ENCODE peak calls at places on chromosomes 5 and 9, in five cellular contexts. S is uterus, U is body of pancreas, P is ovary, K is spleen. H is an unnamed sample.
A peak's percentile ranks its signal among the peaks of the same experiment; 100 is the strongest.

GRCh38 chr5:39668980-39669379 is 244.2 kb upstream of the DAB2 start:
- DNase-seq in S (no peak), P (no peak), K (no peak), U (no peak), H (no peak)

GRCh38 chr5:31811210-31811609 is 172.3 kb downstream of the PDZD2 start:
- DNase-seq in P (no peak), K (no peak), U (no peak), S (no peak), H (peak; percentile 50)

GRCh38 chr9:85900504-85901201 is 40.3 kb upstream of the NAA35 start:
- DNase-seq in K (no peak), P (no peak), S (no peak), U (no peak), H (no peak)

GRCh38 chr9:93258419-93258817 is 74.5 kb downstream of the WNK2 start:
- DNase-seq in P (no peak), K (peak; percentile 60), U (no peak), S (no peak), H (no peak)

GRCh38 chr5:98309785-98310566 is 463.5 kb upstream of the RGMB start:
- DNase-seq in U (no peak), P (no peak), K (no peak), S (no peak), H (no peak)

GRCh38 chr9:137441289-137441934 is at the start of gene ENTPD8:
- DNase-seq in S (no peak), P (no peak), K (peak; percentile 78), U (peak; percentile 83), H (no peak)

GRCh38 chr5:54785729-54786548 is 199.5 kb downstream of the ESM1 start:
- DNase-seq in P (no peak), U (peak; percentile 51), K (peak; percentile 86), S (no peak), H (peak; percentile 44)

GRCh38 chr9:112361602-112362001 is 18.3 kb upstream of the HSDL2 start:
- DNase-seq in U (no peak), P (no peak), S (no peak), K (no peak), H (no peak)

GRCh38 chr9:23941051-23941450 is 115.0 kb upstream of the ELAVL2 start:
- DNase-seq in P (no peak), K (no peak), U (no peak), S (no peak), H (no peak)

GRCh38 chr9:89746385-89747116 is 141.7 kb downstream of the GADD45G start:
- DNase-seq in U (peak; percentile 77), K (no peak), P (no peak), S (no peak), H (no peak)

GRCh38 chr5:60196382-60197113 is 303.0 kb upstream of the PDE4D start:
- DNase-seq in K (no peak), P (no peak), U (no peak), S (peak; percentile 42), H (no peak)

GRCh38 chr5:65199988-65200668 is 281.6 kb downstream of the ADAMTS6 start:
- DNase-seq in K (no peak), P (no peak), U (no peak), S (no peak), H (no peak)

GRCh38 chr9:108885643-108886348 is 23.7 kb downstream of the ACTL7A start:
- DNase-seq in K (no peak), U (peak; percentile 68), P (peak; percentile 78), S (no peak), H (no peak)

GRCh38 chr5:113293613-113294340 is 141.0 kb downstream of the TSSK1B start:
- DNase-seq in P (peak; percentile 42), K (no peak), S (peak; percentile 20), U (no peak), H (no peak)

GRCh38 chr5:30839956-30840355 is 353.5 kb upstream of the CDH6 start:
- DNase-seq in S (no peak), U (no peak), K (no peak), P (no peak), H (no peak)

GRCh38 chr5:157198277-157199058 is 17.8 kb downstream of the ITK start:
- DNase-seq in S (no peak), P (no peak), U (no peak), K (no peak), H (no peak)

GRCh38 chr9:125258832-125259534 is 2.6 kb upstream of the GAPVD1 start:
- DNase-seq in S (no peak), K (no peak), U (no peak), P (no peak), H (no peak)

GRCh38 chr9:129141066-129142041 is 30.1 kb downstream of the PTPA start:
- DNase-seq in K (peak; percentile 82), S (peak; percentile 84), U (peak; percentile 52), P (peak; percentile 46), H (peak; percentile 66)

GRCh38 chr5:94577466-94578245 is 40.7 kb downstream of the KIAA0825 start:
- DNase-seq in K (no peak), S (no peak), U (no peak), P (no peak), H (no peak)

GRCh38 chr5:1563617-1564181 is 39.9 kb upstream of the LPCAT1 start:
- DNase-seq in K (no peak), S (no peak), U (no peak), P (no peak), H (no peak)

GRCh38 chr5:139696894-139697658 is 48.9 kb downstream of the CXXC5 start:
- DNase-seq in S (peak; percentile 82), P (peak; percentile 86), U (peak; percentile 76), K (peak; percentile 86), H (no peak)

GRCh38 chr5:154191467-154192261 is 1.1 kb downstream of the GALNT10 start:
- DNase-seq in P (no peak), S (no peak), U (no peak), K (no peak), H (no peak)

GRCh38 chr5:162299793-162300192 is 232.2 kb downstream of the GABRG2 start:
- DNase-seq in U (no peak), P (no peak), K (no peak), S (no peak), H (no peak)

GRCh38 chr5:10583663-10584572 is 20.0 kb downstream of the ANKRD33B start:
- DNase-seq in S (no peak), K (peak; percentile 60), P (no peak), U (no peak), H (no peak)

DNA sequence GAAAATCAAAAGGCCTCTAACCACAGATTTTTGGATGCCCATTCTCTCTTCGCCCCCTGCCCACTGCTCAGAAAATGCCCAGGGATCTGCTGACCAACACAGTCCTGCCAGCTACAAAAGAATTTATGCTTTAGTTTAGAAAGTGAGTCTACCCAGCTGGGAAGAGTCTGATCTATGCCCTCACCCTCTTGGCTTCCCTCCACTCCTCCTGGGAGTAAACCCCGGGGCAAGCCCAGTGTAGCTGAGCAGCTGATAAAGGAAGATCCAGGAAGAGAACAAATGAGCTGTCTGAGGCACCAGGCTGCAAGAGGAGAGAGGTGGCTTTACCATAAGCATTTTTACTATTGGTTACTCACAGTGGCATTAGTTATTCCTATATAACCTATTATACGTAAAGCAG is 52.9 kb downstream of the RNF130 start:
- DNase-seq in P (no peak), S (no peak), K (no peak), U (no peak), H (no peak)
- H3K9me3 ChIP-seq in P (no peaks in the 10 kb centered on the region), S (no peaks in the 10 kb centered on the region), K (no peaks in the 10 kb centered on the region), U (no peaks in the 10 kb centered on the region), H (no peaks in the 10 kb centered on the region)

DNA sequence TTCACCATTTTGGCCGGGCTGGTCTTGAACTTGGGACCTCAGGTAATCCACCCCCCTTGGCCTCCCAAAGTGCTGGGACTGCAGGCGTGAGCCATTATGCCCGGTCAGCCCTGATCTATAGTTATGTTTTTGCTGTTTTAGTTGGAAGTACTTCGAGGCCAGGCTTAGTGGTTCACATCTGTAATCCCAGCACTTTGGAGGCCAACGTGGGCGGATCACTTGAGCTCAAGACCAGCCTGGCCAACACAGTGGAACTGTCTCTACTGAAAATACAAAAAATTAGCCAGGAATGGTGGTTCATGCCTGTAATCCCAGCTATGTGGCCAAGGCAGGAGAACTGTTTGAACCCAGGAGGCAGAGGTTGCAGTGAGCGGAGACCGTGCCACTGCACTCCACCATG is 2.0 kb downstream of the HSPA9 start:
- DNase-seq in P (no peak), U (no peak), S (no peak), K (no peak), H (no peak)
- H3K4me3 ChIP-seq in P (no peak overlapping the region), U (no peak overlapping the region), S (no peak overlapping the region), K (no peak overlapping the region), H (no peak overlapping the region)

DNA sequence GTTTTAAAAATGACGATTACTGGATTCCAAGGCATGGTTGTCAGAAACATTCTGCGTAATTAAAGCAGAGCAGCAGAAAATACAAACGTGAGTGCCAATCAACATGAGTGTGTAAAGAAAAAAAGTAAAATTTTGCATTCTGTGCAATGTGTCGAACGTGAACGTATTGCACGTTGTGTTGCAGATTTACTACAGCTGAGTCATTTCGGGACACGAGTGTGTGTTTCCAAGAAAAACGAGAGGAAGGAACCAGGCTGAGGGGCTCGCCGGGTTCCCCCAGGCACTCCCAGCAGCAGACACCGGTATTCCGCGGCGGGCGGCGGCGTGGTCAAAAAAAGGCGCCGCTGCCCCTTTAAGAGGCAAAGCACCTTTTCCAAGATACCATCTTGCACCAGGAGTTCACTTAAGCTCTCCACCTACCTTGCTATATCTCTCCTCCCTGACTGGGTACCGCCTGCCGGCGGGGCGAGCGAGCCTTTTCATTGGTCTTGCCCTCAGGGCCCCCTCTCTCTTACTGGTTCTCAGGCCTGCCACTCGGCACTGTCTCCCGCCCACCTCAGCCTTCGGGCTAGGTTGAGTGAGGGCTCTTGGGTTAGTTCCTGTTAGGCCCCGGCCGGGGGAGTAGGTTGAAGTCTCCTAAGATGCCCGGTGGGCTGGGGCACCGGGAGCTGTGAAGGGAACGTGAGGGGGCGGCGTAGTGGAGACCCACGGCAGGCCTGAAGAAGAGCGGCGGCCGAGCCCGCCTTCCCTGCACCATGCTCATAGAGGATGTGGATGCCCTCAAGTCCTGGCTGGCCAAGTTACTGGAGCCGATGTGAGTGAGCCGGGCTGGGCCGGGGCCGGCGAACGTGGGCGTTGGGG is at the start of gene RBM27:
- DNase-seq in P (peak; percentile 99), U (peak; percentile 98), K (peak; percentile 97), S (peak; percentile 97), H (peak; percentile 98)
- TF ChIP-seq POLR2A in P (peak; percentile 58), U (peak; percentile 44), K (no peak), S (peak; percentile 63), H (peak; percentile 75)

DNA sequence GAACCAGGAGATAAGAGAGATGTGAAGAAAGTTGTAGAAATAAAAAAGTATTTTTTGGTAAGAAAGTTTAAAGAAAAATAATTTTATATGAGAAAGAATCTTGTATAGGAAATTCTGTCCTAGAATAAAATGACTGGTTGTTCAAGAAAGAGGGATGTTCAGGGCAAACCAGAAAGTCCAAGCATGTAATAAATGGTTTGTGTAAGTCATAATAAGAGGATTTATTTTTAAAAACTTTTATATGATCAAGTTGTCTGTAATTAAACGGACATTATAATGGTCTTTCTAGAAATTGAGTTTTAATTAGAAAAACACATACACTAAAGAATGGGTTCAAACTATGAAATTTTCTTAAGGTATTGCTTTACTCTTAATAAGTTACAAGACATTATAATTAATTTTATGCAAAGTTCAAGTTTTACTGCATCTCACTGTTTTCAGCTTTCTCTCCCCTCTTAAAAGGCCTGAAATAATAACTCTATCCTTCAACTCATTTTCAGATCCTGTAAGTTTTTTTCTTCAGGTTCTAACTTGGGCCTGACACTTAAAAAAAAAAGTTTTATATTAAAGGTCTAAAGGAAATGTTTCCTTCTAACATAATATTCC is 56.1 kb upstream of the ZNF300 start:
- DNase-seq in S (no peak), K (no peak), P (no peak), U (no peak), H (no peak)
- H3K9me3 ChIP-seq in S (no peaks in the 10 kb centered on the region), K (peaks cover 85% of the 10 kb centered on the region), P (no peaks in the 10 kb centered on the region), U (no peaks in the 10 kb centered on the region), H (no peaks in the 10 kb centered on the region)

H was measured in gastrocnemius medialis.